ENCODE peak calls at places on chromosomes 1 and 21, in ten cellular contexts. T is RWPE1; M is psoas muscle; O is heart right ventricle; X is body of pancreas; A is adrenal gland; L is tibial artery; Q is esophagus muscularis mucosa; N is CD8-positive, alpha-beta T cell; D is left ventricle myocardium inferior. U is an unnamed sample.

GRCh38 chr21:46211786-46212720 is 16.5 kb downstream of the LSS start:
- DNase-seq in M (no peak), X (peak), Q (no peak), A (peak), O (no peak), D (no peak), L (peak), T (no peak), N (no peak), U (no peak)

GRCh38 chr1:101843160-101843559 is 153.6 kb downstream of the OLFM3 start:
- DNase-seq in A (no peak), O (no peak), N (no peak), X (no peak), T (no peak), M (no peak), L (no peak), D (no peak), Q (no peak), U (no peak)

GRCh38 chr1:8455700-8456305 is 137.9 kb downstream of the SLC45A1 start:
- DNase-seq in D (no peak), L (no peak), Q (no peak), M (no peak), T (no peak), A (no peak), N (no peak), O (no peak), X (no peak), U (no peak)

GRCh38 chr1:243890576-243890975 is 40.5 kb upstream of the AKT3 start:
- DNase-seq in D (no peak), T (peak), N (no peak), Q (no peak), O (no peak), X (no peak), L (no peak), M (no peak), A (no peak), U (peak)

GRCh38 chr1:205961970-205962820 is 18.9 kb upstream of the SLC26A9 start:
- DNase-seq in D (no peak), T (no peak), N (no peak), A (no peak), L (no peak), M (peak), Q (no peak), X (peak), O (no peak), U (no peak)

GRCh38 chr1:186429017-186429416 is 31.9 kb downstream of the PDC start:
- DNase-seq in X (no peak), D (no peak), N (no peak), L (no peak), M (no peak), Q (no peak), T (no peak), O (no peak), A (no peak), U (no peak)

GRCh38 chr1:212946872-212947271 is 3.5 kb upstream of the VASH2 start:
- DNase-seq in M (no peak), L (no peak), N (no peak), Q (no peak), D (no peak), A (no peak), T (no peak), O (no peak), X (no peak), U (no peak)

GRCh38 chr21:34933609-34934345 is 115.3 kb downstream of the RUNX1 start:
- DNase-seq in X (no peak), T (no peak), M (no peak), A (no peak), L (no peak), D (no peak), N (peak), O (no peak), Q (no peak), U (no peak)

GRCh38 chr1:173925306-173926242 is 8.4 kb upstream of the SERPINC1 start:
- DNase-seq in M (no peak), T (no peak), X (peak), L (no peak), D (no peak), A (no peak), Q (no peak), O (no peak), N (no peak), U (no peak)

GRCh38 chr1:233721003-233721595 is 107.2 kb downstream of the KCNK1 start:
- DNase-seq in N (no peak), A (no peak), O (no peak), T (no peak), M (no peak), X (no peak), D (no peak), Q (peak), L (no peak), U (no peak)

GRCh38 chr1:154791292-154792278 is 78.5 kb downstream of the KCNN3 start:
- DNase-seq in A (peak), D (no peak), L (no peak), O (no peak), T (peak), M (peak), X (no peak), Q (no peak), N (peak), U (no peak)

GRCh38 chr1:62398377-62398776 is 38.5 kb upstream of the USP1 start:
- DNase-seq in A (no peak), Q (no peak), D (no peak), L (no peak), T (peak), M (no peak), N (no peak), O (no peak), X (no peak), U (peak)

GRCh38 chr1:22739648-22740385 is 29.2 kb downstream of the EPHB2 start:
- DNase-seq in A (peak), Q (no peak), D (no peak), M (no peak), X (no peak), L (peak), T (peak), O (no peak), N (no peak), U (peak)

GRCh38 chr1:187326554-187326953 is 497.8 kb downstream of the PLA2G4A start:
- DNase-seq in T (no peak), O (no peak), D (no peak), L (no peak), N (no peak), M (no peak), Q (no peak), X (no peak), A (no peak), U (peak)

GRCh38 chr21:29308456-29308783 is 9.7 kb downstream of the BACH1 start:
- DNase-seq in O (no peak), D (no peak), Q (no peak), A (no peak), L (no peak), T (no peak), X (no peak), N (no peak), M (no peak), U (no peak)

GRCh38 chr1:210291786-210292275 is 36.9 kb upstream of the HHAT start:
- DNase-seq in T (no peak), X (peak), O (no peak), Q (no peak), D (no peak), M (no peak), L (no peak), N (no peak), A (no peak), U (peak)

GRCh38 chr1:223233410-223234163 is 90.5 kb upstream of the TLR5 start:
- DNase-seq in T (peak), Q (no peak), M (no peak), X (peak), N (no peak), A (peak), O (no peak), D (no peak), L (no peak), U (peak)

GRCh38 chr1:208029381-208030319 is 118.7 kb upstream of the CD34 start:
- DNase-seq in Q (no peak), A (no peak), T (no peak), D (no peak), M (no peak), O (no peak), N (no peak), X (no peak), L (peak), U (peak)

GRCh38 chr1:11690669-11691301 is 725 bp upstream of the DRAXIN start:
- DNase-seq in A (no peak), N (no peak), M (no peak), T (no peak), L (no peak), Q (no peak), O (no peak), D (no peak), X (no peak), U (no peak)

GRCh38 chr1:8667869-8668595 is 149.4 kb downstream of the RERE start:
- DNase-seq in X (no peak), Q (no peak), O (no peak), D (no peak), L (no peak), T (no peak), A (peak), M (no peak), N (no peak), U (no peak)

GRCh38 chr1:64574301-64574700 is 104.4 kb downstream of the CACHD1 start:
- DNase-seq in A (no peak), T (peak), Q (no peak), N (no peak), X (no peak), O (no peak), L (no peak), M (no peak), D (no peak), U (no peak)

GRCh38 chr1:43521078-43521477 is 9.6 kb upstream of the PTPRF start:
- DNase-seq in M (no peak), N (no peak), L (peak), Q (no peak), X (no peak), T (no peak), D (no peak), A (no peak), O (no peak), U (no peak)

GRCh38 chr1:15056515-15057285 is 96.8 kb upstream of the TMEM51 start:
- DNase-seq in O (no peak), N (no peak), M (no peak), Q (no peak), X (no peak), D (no peak), T (no peak), L (no peak), A (peak), U (peak)

GRCh38 chr1:58783993-58784757 is at the start of gene JUN:
- DNase-seq in M (peak), O (peak), Q (peak), N (peak), L (peak), T (peak), A (peak), X (peak), D (peak), U (peak)
- TF ChIP-seq CTCF in M (no peak), O (peak), Q (no peak), N (no peak), L (no peak), T (no peak), A (no peak), X (no peak), D (no peak), U (no peak)

GRCh38 chr1:93617670-93618488 is 63.8 kb downstream of the BCAR3 start:
- DNase-seq in X (peak), T (no peak), O (no peak), M (no peak), L (no peak), A (no peak), Q (no peak), N (no peak), D (no peak), U (no peak)

GRCh38 chr1:93620169-93620840 is 61.3 kb downstream of the BCAR3 start:
- DNase-seq in M (no peak), T (no peak), A (no peak), O (no peak), D (no peak), N (no peak), X (no peak), L (no peak), Q (no peak), U (no peak)

GRCh38 chr1:93620841-93621210 is 60.8 kb downstream of the BCAR3 start:
- DNase-seq in O (no peak), M (no peak), A (no peak), T (no peak), N (no peak), Q (no peak), D (no peak), X (no peak), L (no peak), U (no peak)

GRCh38 chr1:93621246-93621645 is 60.4 kb downstream of the BCAR3 start:
- DNase-seq in M (no peak), L (no peak), O (no peak), X (no peak), T (no peak), A (no peak), N (no peak), D (no peak), Q (no peak), U (no peak)

DNA sequence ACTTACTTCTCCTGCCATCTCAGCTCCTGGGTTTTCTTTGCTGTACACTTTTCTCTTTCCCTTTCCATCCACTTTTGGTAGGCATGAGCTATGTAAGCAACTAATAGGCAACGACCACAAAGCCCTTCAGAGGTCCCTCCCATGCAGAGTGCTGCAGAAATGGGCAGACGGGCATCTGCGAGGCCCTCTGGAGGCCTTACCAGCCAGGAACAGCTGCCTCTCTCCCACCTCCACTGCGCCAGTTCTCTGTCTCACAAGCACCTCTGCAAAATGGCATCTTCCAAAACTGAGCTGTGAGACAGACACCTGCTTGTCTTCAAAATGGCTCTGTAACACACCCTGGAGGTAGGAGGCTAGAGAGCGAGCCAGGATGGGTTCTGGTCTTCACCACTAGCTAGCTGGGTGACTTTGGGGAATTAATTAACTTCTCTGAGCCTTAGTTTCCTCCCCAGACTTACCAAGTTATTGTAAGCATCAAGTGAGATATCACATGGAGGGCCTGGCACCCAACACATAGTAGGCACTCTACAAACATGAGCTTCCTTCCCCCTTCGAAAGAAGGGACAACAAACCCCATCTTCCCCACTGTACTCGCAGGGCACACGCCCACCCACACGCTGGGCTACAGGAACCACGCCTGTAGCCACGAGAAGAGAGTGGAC is 62.0 kb downstream of the BCAR3 start:
- DNase-seq in T (no peak), N (no peak), X (no peak), O (no peak), D (no peak), A (no peak), M (no peak), L (no peak), Q (no peak), U (no peak)
- H3K27ac ChIP-seq in T (peak), N (no peak), X (no peak), O (no peak), D (no peak), A (no peak), M (no peak), L (no peak), Q (no peak), U (no peak)

DNA sequence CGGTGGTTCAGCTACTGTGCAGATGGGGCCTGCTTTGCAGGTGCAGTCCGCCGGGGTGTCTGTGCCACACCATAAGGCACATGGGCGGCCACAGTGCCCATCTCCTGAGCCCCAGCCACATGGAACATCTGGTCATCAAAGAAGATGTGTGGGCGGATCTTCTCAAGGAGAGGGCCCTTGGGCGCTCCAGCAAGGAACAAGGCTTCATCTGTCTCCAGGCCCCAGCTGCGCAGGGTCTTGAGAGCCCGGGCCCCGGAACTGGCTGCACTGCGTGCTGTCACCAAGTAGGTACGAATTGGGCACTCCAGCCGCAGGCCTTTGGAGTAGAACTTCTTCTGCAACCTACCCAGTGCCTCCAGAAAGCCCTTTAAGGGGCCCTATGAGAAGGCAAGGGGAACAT is 12.8 kb downstream of the NT5C1A start:
- DNase-seq in L (no peak), Q (no peak), O (no peak), A (no peak), M (no peak), N (no peak), T (no peak), X (no peak), D (no peak), U (no peak)
- TF ChIP-seq CTCF in L (no peak), Q (no peak), O (no peak), A (no peak), M (no peak), N (no peak), T (no peak), X (no peak), D (no peak), U (no peak)

GRCh38 chr1:236602171-236602570 is 2.1 kb downstream of the HEATR1 start:
- DNase-seq in N (no peak), O (no peak), T (no peak), A (no peak), M (no peak), X (no peak), D (no peak), L (no peak), Q (no peak), U (no peak)

GRCh38 chr1:236603896-236604217 is 459 bp downstream of the HEATR1 start:
- DNase-seq in N (no peak), D (no peak), T (peak), Q (no peak), M (no peak), A (no peak), L (no peak), O (no peak), X (no peak), U (no peak)

GRCh38 chr1:236604218-236605029 is at the start of gene HEATR1:
- DNase-seq in Q (peak), T (peak), D (peak), O (peak), N (peak), M (peak), L (peak), X (peak), A (peak), U (peak)

GRCh38 chr1:236608930-236609726 is 4.8 kb upstream of the HEATR1 start:
- DNase-seq in O (peak), N (no peak), L (peak), D (peak), Q (no peak), M (peak), T (peak), X (peak), A (peak), U (no peak)

DNA sequence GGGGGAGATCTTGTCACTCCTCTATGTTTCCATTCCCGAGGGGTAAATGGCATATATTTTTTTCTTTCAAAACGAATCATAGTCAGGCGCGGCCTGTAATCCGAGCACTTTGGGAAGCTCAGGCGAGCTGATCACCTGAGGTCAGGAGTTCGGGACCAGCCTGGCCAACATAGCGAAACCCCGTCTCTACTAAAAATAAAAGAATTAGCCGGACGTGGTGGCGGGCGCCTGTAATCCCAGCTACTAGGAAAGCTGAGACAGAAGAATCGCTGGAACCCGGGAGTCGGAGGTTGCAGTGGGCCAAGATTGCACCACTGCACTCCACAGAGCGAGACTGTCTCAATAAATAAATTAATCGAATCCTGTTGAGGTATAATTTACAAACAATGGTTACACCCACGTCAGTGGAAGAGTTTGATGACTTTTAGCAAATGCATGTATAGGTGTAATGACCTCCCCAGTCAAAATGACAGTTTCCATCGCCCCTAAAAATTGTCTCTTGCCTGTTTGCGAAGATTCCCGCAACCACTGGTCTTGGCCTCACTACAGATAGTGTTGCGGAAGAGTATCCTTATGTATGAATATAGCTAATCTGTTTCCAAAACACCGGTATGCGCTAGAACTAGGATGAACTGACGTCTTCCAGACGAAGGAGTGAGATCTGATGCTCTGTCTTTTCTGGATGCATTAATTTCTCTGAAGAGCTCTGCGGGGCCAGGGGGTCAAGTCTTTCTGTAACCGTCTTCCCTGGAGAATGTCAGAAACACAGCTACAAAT is 902 bp upstream of the HEATR1 start:
- DNase-seq in N (no peak), D (no peak), L (no peak), T (no peak), M (no peak), A (no peak), Q (no peak), O (no peak), X (no peak), U (no peak)
- H3K27ac ChIP-seq in N (peak), D (peak), L (peak), T (peak), M (peak), A (no peak), Q (peak), O (peak), X (peak), U (peak)

GRCh38 chr1:19596719-19597462 is 47.2 kb upstream of the NBL1 start:
- DNase-seq in M (peak), A (peak), D (peak), O (peak), Q (peak), X (peak), N (peak), T (peak), L (peak), U (peak)
- TF ChIP-seq CTCF in M (no peak), A (no peak), D (no peak), O (no peak), Q (no peak), X (no peak), N (no peak), T (no peak), L (no peak), U (no peak)